ENCODE peak calls at places on chromosome 17, in seven cellular contexts. P is suprapubic skin, L is fibroblast of the aortic adventitia, G is foreskin fibroblast, B is mammary epithelial cell, J is fibroblast of mammary gland, A is GM12865. X is an unnamed sample.

GRCh38 chr17:42120161-42121065 is 754 bp downstream of the KAT2A start:
- DNase-seq in P (no peak), L (no peak), G (peak), B (no peak), J (no peak), A (peak), X (no peak)

GRCh38 chr17:40097931-40098845 is 2.2 kb downstream of the NR1D1 start:
- DNase-seq in P (no peak), L (peak), G (peak), B (peak), J (peak), A (peak), X (peak)

GRCh38 chr17:42253601-42254000 is 22.6 kb downstream of the STAT5B start:
- DNase-seq in P (no peak), L (no peak), G (peak), B (no peak), J (peak), A (no peak), X (no peak)

GRCh38 chr17:9273334-9274118 is 252.2 kb downstream of the NTN1 start:
- DNase-seq in P (peak), L (peak), G (peak), B (no peak), J (peak), A (no peak), X (peak)

GRCh38 chr17:2814499-2815341 is 18.5 kb downstream of the RAP1GAP2 start:
- DNase-seq in P (no peak), L (no peak), G (no peak), B (peak), J (no peak), A (peak), X (no peak)

GRCh38 chr17:46191332-46192210 is 1.7 kb downstream of the KANSL1 start:
- DNase-seq in P (no peak), L (peak), G (peak), B (peak), J (no peak), A (peak), X (peak)

GRCh38 chr17:37729905-37730304 is 15.0 kb downstream of the HNF1B start:
- DNase-seq in P (no peak), L (no peak), G (no peak), B (no peak), J (no peak), A (no peak), X (no peak)

GRCh38 chr17:64687959-64688358 is 25.9 kb upstream of the SMURF2 start:
- DNase-seq in P (no peak), L (peak), G (peak), B (peak), J (peak), A (no peak), X (peak)

GRCh38 chr17:20944014-20944905 is 98.6 kb downstream of the USP22 start:
- DNase-seq in P (no peak), L (no peak), G (no peak), B (peak), J (no peak), A (peak), X (no peak)

GRCh38 chr17:32240745-32241144 is 24.9 kb upstream of the RHBDL3 start:
- DNase-seq in P (no peak), L (no peak), G (peak), B (peak), J (peak), A (no peak), X (peak)

DNA sequence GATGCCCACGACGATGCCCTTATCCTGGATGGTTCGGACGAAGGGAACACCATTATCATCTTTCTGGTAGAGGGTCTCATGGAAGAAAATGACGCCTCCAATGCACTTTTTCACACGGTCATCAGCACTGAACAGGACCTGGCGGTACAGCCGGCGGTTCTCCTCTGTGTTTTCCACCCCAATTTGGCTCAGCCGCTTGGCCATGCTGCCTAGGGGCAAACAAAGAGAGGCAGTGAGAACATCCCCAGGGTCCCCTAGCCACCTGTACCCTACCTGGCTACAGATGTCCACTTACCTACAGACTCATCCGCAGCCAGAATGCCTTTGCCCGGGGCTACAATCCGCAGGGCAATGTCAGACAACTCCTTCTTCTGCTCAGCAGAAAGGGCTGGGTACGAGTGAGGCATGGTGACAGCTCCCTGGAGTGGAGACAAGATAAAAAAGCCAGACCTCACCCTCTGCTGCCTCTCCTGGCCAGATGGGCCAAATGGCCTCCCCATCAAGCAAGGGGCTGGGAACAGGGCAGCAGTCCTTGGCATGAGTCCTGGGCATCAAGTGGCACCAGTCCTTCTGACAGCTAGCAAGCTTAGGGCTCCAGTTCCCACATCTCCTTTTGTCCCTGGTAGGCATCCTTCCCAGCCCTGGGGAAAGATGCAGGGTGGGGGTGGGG is 1.4 kb downstream of the ALDOC start:
- DNase-seq in P (no peak), L (no peak), G (peak), B (no peak), J (no peak), A (no peak), X (no peak)
- TF ChIP-seq CTCF in P (no peak), L (no peak), G (no peak), B (no peak), J (no peak), A (peak), X (no peak)

DNA sequence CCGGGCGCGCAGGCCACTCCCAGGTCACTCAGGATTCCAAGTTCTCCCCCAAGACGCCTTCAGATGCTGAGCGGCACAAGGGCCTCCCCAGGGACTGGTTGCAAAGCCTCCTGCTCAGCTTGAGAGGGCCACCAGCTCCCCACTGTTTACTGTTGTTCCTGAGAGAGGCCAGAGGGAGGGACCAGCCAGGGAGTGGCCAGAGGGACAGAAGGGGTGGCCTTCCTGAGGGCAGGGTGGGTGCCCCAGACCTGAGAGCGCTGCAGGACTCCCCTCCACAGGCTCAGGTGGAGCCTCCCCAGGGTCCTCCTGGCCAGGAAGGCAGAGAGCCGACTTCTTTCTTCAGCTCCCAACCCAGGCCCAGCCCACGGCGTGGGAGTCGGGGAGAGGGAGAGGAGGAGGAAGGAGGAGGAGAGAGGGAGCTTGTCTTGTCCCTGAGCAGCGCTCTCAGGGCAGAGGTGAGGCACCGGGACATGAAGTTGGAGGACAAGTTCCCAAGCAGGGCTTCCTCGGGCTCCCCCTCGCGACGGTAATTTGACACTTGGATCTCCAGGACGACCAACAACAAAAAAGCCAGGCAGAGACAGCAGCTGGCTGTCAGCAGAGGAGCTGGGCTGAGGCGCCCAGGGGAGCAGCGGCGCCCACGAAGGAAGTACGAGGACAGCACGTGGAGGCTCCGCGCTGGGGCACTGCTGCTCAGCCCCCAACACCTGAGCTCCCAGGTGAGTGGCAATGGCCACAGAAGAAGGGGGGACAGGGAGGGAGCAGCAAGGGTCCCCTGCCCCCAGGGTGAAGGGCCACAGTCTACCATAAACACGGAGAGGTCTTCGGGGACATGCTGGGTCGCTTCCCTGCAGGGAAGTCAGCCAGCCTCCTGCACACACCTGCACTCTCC is 496 bp downstream of the SMIM5 start:
- DNase-seq in P (peak), L (peak), G (peak), B (peak), J (peak), A (peak), X (peak)
- TF ChIP-seq CTCF in P (peak), L (peak), G (peak), B (peak), J (peak), A (peak), X (peak)

GRCh38 chr17:7972131-7972785 is 30.2 kb upstream of the GUCY2D start:
- DNase-seq in P (no peak), L (peak), G (peak), B (no peak), J (peak), A (no peak), X (peak)
- TF ChIP-seq CTCF in P (no peak), L (peak), G (peak), B (peak), J (peak), A (no peak), X (peak)

GRCh38 chr17:14781123-14781522 is 480.2 kb downstream of the HS3ST3B1 start:
- DNase-seq in P (no peak), L (no peak), G (no peak), B (no peak), J (no peak), A (no peak), X (no peak)

GRCh38 chr17:14790518-14790917 is 474.6 kb downstream of the PMP22 start:
- DNase-seq in P (no peak), L (peak), G (no peak), B (no peak), J (peak), A (no peak), X (peak)

GRCh38 chr17:14779236-14779635 is 478.4 kb downstream of the HS3ST3B1 start:
- DNase-seq in P (no peak), L (no peak), G (no peak), B (peak), J (no peak), A (no peak), X (no peak)

GRCh38 chr17:14780116-14780515 is 479.2 kb downstream of the HS3ST3B1 start:
- DNase-seq in P (no peak), L (no peak), G (no peak), B (no peak), J (no peak), A (no peak), X (no peak)

DNA sequence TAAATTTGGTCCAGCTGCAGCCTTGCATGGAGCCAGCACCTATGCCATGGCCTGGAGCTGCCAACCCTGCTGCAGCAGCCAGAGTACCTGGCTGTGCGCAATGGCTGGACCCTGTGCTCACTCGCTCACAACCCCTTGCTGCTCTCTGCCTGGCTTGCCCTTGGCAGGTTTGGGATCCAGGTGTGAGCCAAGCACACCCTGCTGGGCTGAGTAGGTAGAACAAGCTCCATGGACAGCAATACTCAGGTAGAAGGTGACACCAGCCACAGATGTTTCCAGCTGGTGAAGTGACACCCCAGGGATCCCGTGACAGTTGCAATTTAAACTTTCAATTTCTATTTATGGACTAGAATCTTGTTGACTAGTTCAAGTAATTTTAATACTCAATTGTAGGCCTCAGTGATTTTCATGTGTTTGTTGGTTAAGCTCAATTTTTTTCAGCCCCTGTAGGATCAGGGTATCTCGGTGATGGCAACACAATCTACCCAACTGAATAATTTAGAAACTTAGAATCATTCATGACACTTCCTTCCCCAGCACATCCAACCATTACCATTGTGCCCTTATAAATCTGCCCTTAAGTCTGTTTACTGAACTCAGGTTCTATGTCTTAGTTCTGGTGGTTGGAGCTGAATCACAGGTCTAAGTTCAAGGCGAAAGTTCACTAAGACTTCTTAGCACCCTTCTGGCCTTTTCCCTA is 480.0 kb downstream of the PMP22 start:
- DNase-seq in P (no peak), L (no peak), G (no peak), B (peak), J (no peak), A (peak), X (no peak)
- TF ChIP-seq CTCF in P (no peak), L (no peak), G (no peak), B (peak), J (no peak), A (no peak), X (no peak)

DNA sequence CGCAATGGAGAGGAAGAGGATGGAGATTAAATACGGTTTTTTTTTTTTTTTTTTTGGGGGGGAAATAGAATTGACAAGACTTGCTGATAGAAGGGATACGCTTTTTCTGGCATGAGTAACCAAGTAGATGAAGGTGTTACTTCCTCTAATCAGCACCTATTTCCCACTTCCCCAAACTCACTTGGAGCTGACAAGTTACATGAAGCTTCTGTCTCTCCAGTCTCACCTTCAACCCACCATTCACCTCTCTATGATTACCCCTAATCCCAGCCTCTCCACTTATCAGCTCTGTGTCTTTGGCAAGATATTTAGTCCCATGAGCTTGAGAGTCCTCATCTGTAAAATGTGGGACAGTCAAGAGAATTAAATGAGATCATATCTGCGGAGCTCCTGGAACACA is 185.9 kb upstream of the HS3ST3A1 start:
- DNase-seq in P (no peak), L (no peak), G (no peak), B (no peak), J (no peak), A (no peak), X (no peak)
- TF ChIP-seq CTCF in P (no peak), L (no peak), G (no peak), B (no peak), J (no peak), A (no peak), X (no peak)

GRCh38 chr17:30922235-30922993 is 669 bp downstream of the ADAP2 start:
- DNase-seq in P (no peak), L (no peak), G (peak), B (no peak), J (no peak), A (no peak), X (no peak)

GRCh38 chr17:30920683-30921543 is 832 bp upstream of the ADAP2 start:
- DNase-seq in P (no peak), L (no peak), G (no peak), B (no peak), J (no peak), A (no peak), X (no peak)

GRCh38 chr17:30921544-30922196 is at the start of gene ADAP2:
- DNase-seq in P (peak), L (no peak), G (peak), B (peak), J (no peak), A (peak), X (no peak)

GRCh38 chr17:30926516-30926915 is 4.8 kb downstream of the ADAP2 start:
- DNase-seq in P (no peak), L (no peak), G (no peak), B (peak), J (no peak), A (peak), X (no peak)

GRCh38 chr17:30924341-30924740 is 2.6 kb downstream of the ADAP2 start:
- DNase-seq in P (no peak), L (no peak), G (no peak), B (no peak), J (no peak), A (no peak), X (no peak)
- TF ChIP-seq CTCF in P (no peak), L (no peak), G (no peak), B (no peak), J (no peak), A (no peak), X (no peak)

GRCh38 chr17:67157732-67158639 is 87.0 kb downstream of the HELZ start:
- DNase-seq in P (no peak), L (peak), G (peak), B (no peak), J (peak), A (peak), X (peak)
- TF ChIP-seq CTCF in P (no peak), L (peak), G (peak), B (peak), J (peak), A (no peak), X (peak)

GRCh38 chr17:67359960-67360817 is 6.2 kb downstream of the PSMD12 start:
- DNase-seq in P (no peak), L (peak), G (peak), B (no peak), J (peak), A (peak), X (peak)
- TF ChIP-seq CTCF in P (no peak), L (peak), G (peak), B (peak), J (peak), A (peak), X (peak)

GRCh38 chr17:62724398-62725146 is 83.5 kb downstream of the MARCHF10 start:
- DNase-seq in P (no peak), L (no peak), G (peak), B (peak), J (no peak), A (peak), X (no peak)
- TF ChIP-seq CTCF in P (no peak), L (no peak), G (no peak), B (no peak), J (no peak), A (no peak), X (no peak)